ENCODE peak calls at places on chromosomes 16 and 17, in six cellular contexts. M is nephron progenitor cell, Q is NCI-H1105 treated with DMSO at 0.1 percent for 48 hours, K is H7, H is smooth muscle cell of the brain vasculature, N is NCI-H1694. V is an unnamed sample.

GRCh38 chr17:78573955-78574354 is 3.2 kb downstream of the DNAH17 start:
- DNase-seq in M (no peak), Q (no peak), K (no peak), H (no peak), N (no peak), V (no peak)

GRCh38 chr16:7526736-7527135 is 194.1 kb downstream of the RBFOX1 start:
- DNase-seq in M (no peak), Q (no peak), K (no peak), H (no peak), N (no peak), V (no peak)

GRCh38 chr17:78654230-78654824 is 77.1 kb upstream of the DNAH17 start:
- DNase-seq in M (no peak), Q (no peak), K (no peak), H (no peak), N (no peak), V (no peak)

GRCh38 chr16:67246945-67247697 is at the start of gene FHOD1:
- DNase-seq in M (peak), Q (peak), K (peak), H (peak), N (peak), V (peak)

GRCh38 chr16:74737521-74737920 is 36.9 kb upstream of the MLKL start:
- DNase-seq in M (no peak), Q (no peak), K (peak), H (no peak), N (no peak), V (no peak)

GRCh38 chr16:87860553-87861299 is 8.6 kb downstream of the SLC7A5 start:
- DNase-seq in M (peak), Q (no peak), K (peak), H (no peak), N (peak), V (peak)

GRCh38 chr17:61908292-61909037 is 19.3 kb downstream of the INTS2 start:
- DNase-seq in M (no peak), Q (no peak), K (no peak), H (no peak), N (no peak), V (no peak)

GRCh38 chr16:49652441-49653175 is 203.3 kb downstream of the ZNF423 start:
- DNase-seq in M (no peak), Q (peak), K (no peak), H (peak), N (no peak), V (peak)

GRCh38 chr16:30767767-30768465 is 5.8 kb downstream of the RNF40 start:
- DNase-seq in M (no peak), Q (no peak), K (no peak), H (no peak), N (no peak), V (no peak)

GRCh38 chr17:16361874-16362273 is 8.6 kb upstream of the CENPV start:
- DNase-seq in M (no peak), Q (no peak), K (no peak), H (no peak), N (no peak), V (no peak)

GRCh38 chr17:77404812-77405581 is 264.2 kb downstream of the SEC14L1 start:
- DNase-seq in M (no peak), Q (no peak), K (no peak), H (no peak), N (no peak), V (no peak)

GRCh38 chr16:22232277-22233049 is 26.4 kb downstream of the EEF2K start:
- DNase-seq in M (no peak), Q (peak), K (no peak), H (no peak), N (no peak), V (no peak)

GRCh38 chr17:80829166-80829813 is 162.4 kb upstream of the CHMP6 start:
- DNase-seq in M (no peak), Q (no peak), K (peak), H (no peak), N (no peak), V (no peak)

GRCh38 chr16:52496051-52496876 is 50.7 kb downstream of the TOX3 start:
- DNase-seq in M (no peak), Q (peak), K (no peak), H (no peak), N (no peak), V (no peak)

GRCh38 chr17:58822148-58823050 is 66.7 kb downstream of the PPM1E start:
- DNase-seq in M (no peak), Q (peak), K (no peak), H (no peak), N (peak), V (peak)

GRCh38 chr16:72612718-72613117 is 435.2 kb downstream of the ZFHX3 start:
- DNase-seq in M (no peak), Q (no peak), K (no peak), H (no peak), N (no peak), V (no peak)

GRCh38 chr17:28394717-28395116 is 11.3 kb downstream of the SLC46A1 start:
- DNase-seq in M (no peak), Q (no peak), K (no peak), H (no peak), N (no peak), V (no peak)

GRCh38 chr17:245611-246010 is 64.2 kb upstream of the DOC2B start:
- DNase-seq in M (no peak), Q (no peak), K (no peak), H (no peak), N (no peak), V (no peak)

GRCh38 chr16:3444032-3444388 is 530 bp downstream of the NAA60 start:
- DNase-seq in M (no peak), Q (no peak), K (no peak), H (no peak), N (no peak), V (no peak)

GRCh38 chr17:21419299-21420239 is 43.4 kb downstream of the KCNJ12 start:
- DNase-seq in M (no peak), Q (no peak), K (peak), H (no peak), N (no peak), V (peak)

GRCh38 chr17:48027322-48027981 is 10.1 kb downstream of the COPZ2 start:
- DNase-seq in M (no peak), Q (no peak), K (no peak), H (no peak), N (no peak), V (no peak)

GRCh38 chr16:51450913-51451312 is 299.8 kb upstream of the SALL1 start:
- DNase-seq in M (no peak), Q (no peak), K (no peak), H (no peak), N (no peak), V (no peak)

GRCh38 chr17:1379208-1379929 is 20.7 kb downstream of the YWHAE start:
- DNase-seq in M (no peak), Q (no peak), K (no peak), H (no peak), N (no peak), V (no peak)

GRCh38 chr17:2853722-2854580 is 57.7 kb downstream of the RAP1GAP2 start:
- DNase-seq in M (peak), Q (peak), K (peak), H (no peak), N (no peak), V (peak)

GRCh38 chr16:68377667-68378420 is 67.0 kb downstream of the PRMT7 start:
- DNase-seq in M (no peak), Q (no peak), K (no peak), H (no peak), N (no peak), V (peak)

GRCh38 chr16:72689851-72690250 is 358.1 kb downstream of the ZFHX3 start:
- DNase-seq in M (no peak), Q (no peak), K (peak), H (no peak), N (no peak), V (no peak)